ENCODE peak calls at places on chromosomes 7 and 10, in seven cellular contexts. One of them, this sample, is unnamed.

GRCh38 chr10:48446785-48447184 is 140.3 kb downstream of the MAPK8 start:
- DNase-seq in PC-9: no peak
- DNase-seq in amniotic epithelial cell: no peak
- DNase-seq in psoas muscle: peak; percentile 26
- DNase-seq in neural crest cell: no peak
- DNase-seq in astrocyte of the spinal cord: no peak
- DNase-seq in ACHN: no peak
- DNase-seq in this sample: no peak

GRCh38 chr7:48091506-48092433 is 2.7 kb downstream of the UPP1 start:
- DNase-seq in PC-9: no peak
- DNase-seq in amniotic epithelial cell: no peak
- DNase-seq in psoas muscle: no peak
- DNase-seq in neural crest cell: no peak
- DNase-seq in astrocyte of the spinal cord: no peak
- DNase-seq in ACHN: no peak
- DNase-seq in this sample: peak; percentile 83

GRCh38 chr10:122196218-122196617 is 74.9 kb upstream of the BTBD16 start:
- DNase-seq in PC-9: no peak
- DNase-seq in amniotic epithelial cell: no peak
- DNase-seq in psoas muscle: no peak
- DNase-seq in neural crest cell: no peak
- DNase-seq in astrocyte of the spinal cord: no peak
- DNase-seq in ACHN: no peak
- DNase-seq in this sample: no peak

GRCh38 chr7:93442478-93443224 is 131.9 kb downstream of the CALCR start:
- DNase-seq in PC-9: peak; percentile 39
- DNase-seq in amniotic epithelial cell: peak; percentile 34
- DNase-seq in psoas muscle: no peak
- DNase-seq in neural crest cell: peak; percentile 31
- DNase-seq in astrocyte of the spinal cord: peak; percentile 14
- DNase-seq in ACHN: peak; percentile 67
- DNase-seq in this sample: no peak

GRCh38 chr10:9254353-9254752 is 1199.9 kb downstream of the GATA3 start:
- DNase-seq in PC-9: no peak
- DNase-seq in amniotic epithelial cell: peak; percentile 33
- DNase-seq in psoas muscle: no peak
- DNase-seq in neural crest cell: no peak
- DNase-seq in astrocyte of the spinal cord: peak; percentile 56
- DNase-seq in ACHN: peak; percentile 15
- DNase-seq in this sample: no peak

GRCh38 chr10:60978287-60979115 is 34.5 kb upstream of the RHOBTB1 start:
- DNase-seq in PC-9: peak; percentile 27
- DNase-seq in amniotic epithelial cell: peak; percentile 43
- DNase-seq in psoas muscle: no peak
- DNase-seq in neural crest cell: no peak
- DNase-seq in astrocyte of the spinal cord: no peak
- DNase-seq in ACHN: no peak
- DNase-seq in this sample: no peak

GRCh38 chr7:44982535-44982923 is 3.7 kb upstream of the MYO1G start:
- DNase-seq in PC-9: no peak
- DNase-seq in amniotic epithelial cell: no peak
- DNase-seq in psoas muscle: no peak
- DNase-seq in neural crest cell: no peak
- DNase-seq in astrocyte of the spinal cord: no peak
- DNase-seq in ACHN: no peak
- DNase-seq in this sample: no peak

GRCh38 chr10:92590623-92591549 is 2.0 kb upstream of the KIF11 start:
- DNase-seq in PC-9: no peak
- DNase-seq in amniotic epithelial cell: peak; percentile 59
- DNase-seq in psoas muscle: peak; percentile 83
- DNase-seq in neural crest cell: peak; percentile 26
- DNase-seq in astrocyte of the spinal cord: peak; percentile 72
- DNase-seq in ACHN: peak; percentile 65
- DNase-seq in this sample: no peak

GRCh38 chr10:121510201-121510771 is 88.0 kb downstream of the FGFR2 start:
- DNase-seq in PC-9: no peak
- DNase-seq in amniotic epithelial cell: peak; percentile 2
- DNase-seq in psoas muscle: no peak
- DNase-seq in neural crest cell: no peak
- DNase-seq in astrocyte of the spinal cord: no peak
- DNase-seq in ACHN: peak; percentile 88
- DNase-seq in this sample: no peak

GRCh38 chr10:99682032-99682431 is 22.7 kb downstream of the ENTPD7 start:
- DNase-seq in PC-9: no peak
- DNase-seq in amniotic epithelial cell: no peak
- DNase-seq in psoas muscle: no peak
- DNase-seq in neural crest cell: no peak
- DNase-seq in astrocyte of the spinal cord: no peak
- DNase-seq in ACHN: peak; percentile 82
- DNase-seq in this sample: no peak

GRCh38 chr10:13528875-13529713 is at the start of gene BEND7:
- DNase-seq in PC-9: no peak
- DNase-seq in amniotic epithelial cell: no peak
- DNase-seq in psoas muscle: peak; percentile 73
- DNase-seq in neural crest cell: peak; percentile 43
- DNase-seq in astrocyte of the spinal cord: peak; percentile 11
- DNase-seq in ACHN: peak; percentile 63
- DNase-seq in this sample: no peak

GRCh38 chr10:33174674-33175073 is 159.8 kb downstream of the NRP1 start:
- DNase-seq in PC-9: no peak
- DNase-seq in amniotic epithelial cell: no peak
- DNase-seq in psoas muscle: no peak
- DNase-seq in neural crest cell: no peak
- DNase-seq in astrocyte of the spinal cord: no peak
- DNase-seq in ACHN: no peak
- DNase-seq in this sample: no peak

GRCh38 chr7:55349126-55349525 is 16.0 kb upstream of the LANCL2 start:
- DNase-seq in PC-9: no peak
- DNase-seq in amniotic epithelial cell: no peak
- DNase-seq in psoas muscle: no peak
- DNase-seq in neural crest cell: no peak
- DNase-seq in astrocyte of the spinal cord: no peak
- DNase-seq in ACHN: no peak
- DNase-seq in this sample: no peak

GRCh38 chr10:127863231-127863825 is 29.4 kb downstream of the CLRN3 start:
- DNase-seq in PC-9: no peak
- DNase-seq in amniotic epithelial cell: no peak
- DNase-seq in psoas muscle: no peak
- DNase-seq in neural crest cell: no peak
- DNase-seq in astrocyte of the spinal cord: no peak
- DNase-seq in ACHN: peak; percentile 10
- DNase-seq in this sample: no peak

GRCh38 chr10:44874176-44874575 is 37.0 kb upstream of the TMEM72 start:
- DNase-seq in PC-9: no peak
- DNase-seq in amniotic epithelial cell: no peak
- DNase-seq in psoas muscle: no peak
- DNase-seq in neural crest cell: no peak
- DNase-seq in astrocyte of the spinal cord: no peak
- DNase-seq in ACHN: no peak
- DNase-seq in this sample: no peak

GRCh38 chr10:119602241-119603095 is 5.7 kb upstream of the TIAL1 start:
- DNase-seq in PC-9: peak; percentile 16
- DNase-seq in amniotic epithelial cell: peak; percentile 23
- DNase-seq in psoas muscle: no peak
- DNase-seq in neural crest cell: no peak
- DNase-seq in astrocyte of the spinal cord: no peak
- DNase-seq in ACHN: peak; percentile 49
- DNase-seq in this sample: no peak

GRCh38 chr10:59268460-59268859 is 92.0 kb downstream of the PHYHIPL start:
- DNase-seq in PC-9: no peak
- DNase-seq in amniotic epithelial cell: no peak
- DNase-seq in psoas muscle: no peak
- DNase-seq in neural crest cell: no peak
- DNase-seq in astrocyte of the spinal cord: no peak
- DNase-seq in ACHN: no peak
- DNase-seq in this sample: no peak

GRCh38 chr10:65675236-65675635 is 1250.6 kb upstream of the LRRTM3 start:
- DNase-seq in PC-9: no peak
- DNase-seq in amniotic epithelial cell: no peak
- DNase-seq in psoas muscle: no peak
- DNase-seq in neural crest cell: no peak
- DNase-seq in astrocyte of the spinal cord: no peak
- DNase-seq in ACHN: no peak
- DNase-seq in this sample: no peak

This sample was measured in vagina.